ENCODE peak calls at places on chromosomes 2 and 18, in six cellular contexts. A is neuronal stem cell, X is H9, S is IMR-90, I is trophoblast cell, M is H1. Z is an unnamed sample.

GRCh38 chr2:65450810-65451209 is 18.4 kb upstream of the SPRED2 start:
- DNase-seq in A (no peak), X (no peak), I (no peak), S (no peak), M (no peak), Z (no peak)

GRCh38 chr2:7392076-7392787 is 475.0 kb downstream of the RNF144A start:
- DNase-seq in X (no peak), S (no peak), I (no peak), A (no peak), M (no peak), Z (no peak)

GRCh38 chr2:30511122-30512083 is 64.4 kb downstream of the LCLAT1 start:
- DNase-seq in A (no peak), X (no peak), I (no peak), S (peak), M (no peak), Z (peak)

GRCh38 chr2:80169811-80170594 is 134.5 kb downstream of the LRRTM1 start:
- DNase-seq in X (no peak), S (no peak), I (no peak), A (no peak), M (no peak), Z (no peak)

GRCh38 chr2:37189452-37190153 is 1.1 kb upstream of the SULT6B1 start:
- DNase-seq in M (peak), A (no peak), S (peak), I (peak), X (peak), Z (peak)

GRCh38 chr18:28041366-28041765 is 135.6 kb downstream of the CDH2 start:
- DNase-seq in M (no peak), I (no peak), X (no peak), A (peak), S (peak), Z (peak)

GRCh38 chr2:39158351-39158750 is 37.5 kb upstream of the SOS1 start:
- DNase-seq in S (peak), A (no peak), I (peak), M (no peak), X (no peak), Z (peak)

GRCh38 chr2:46134531-46135229 is 162.5 kb upstream of the EPAS1 start:
- DNase-seq in I (peak), M (no peak), A (no peak), X (no peak), S (no peak), Z (peak)

GRCh38 chr2:70959851-70960832 is 18.3 kb upstream of the ANKRD53 start:
- DNase-seq in A (no peak), I (peak), X (peak), S (no peak), M (no peak), Z (no peak)

GRCh38 chr18:30328839-30329238 is 713.7 kb downstream of the DSC3 start:
- DNase-seq in M (no peak), S (no peak), A (no peak), X (no peak), I (no peak), Z (no peak)

GRCh38 chr2:69798466-69798908 is 31.0 kb upstream of the GMCL1 start:
- DNase-seq in I (peak), S (peak), M (no peak), X (no peak), A (no peak), Z (peak)
- H2BK120ac ChIP-seq in I (peak), S (no peak), M (no peak), X (no peak), A (no peak), Z (no peak)

DNA sequence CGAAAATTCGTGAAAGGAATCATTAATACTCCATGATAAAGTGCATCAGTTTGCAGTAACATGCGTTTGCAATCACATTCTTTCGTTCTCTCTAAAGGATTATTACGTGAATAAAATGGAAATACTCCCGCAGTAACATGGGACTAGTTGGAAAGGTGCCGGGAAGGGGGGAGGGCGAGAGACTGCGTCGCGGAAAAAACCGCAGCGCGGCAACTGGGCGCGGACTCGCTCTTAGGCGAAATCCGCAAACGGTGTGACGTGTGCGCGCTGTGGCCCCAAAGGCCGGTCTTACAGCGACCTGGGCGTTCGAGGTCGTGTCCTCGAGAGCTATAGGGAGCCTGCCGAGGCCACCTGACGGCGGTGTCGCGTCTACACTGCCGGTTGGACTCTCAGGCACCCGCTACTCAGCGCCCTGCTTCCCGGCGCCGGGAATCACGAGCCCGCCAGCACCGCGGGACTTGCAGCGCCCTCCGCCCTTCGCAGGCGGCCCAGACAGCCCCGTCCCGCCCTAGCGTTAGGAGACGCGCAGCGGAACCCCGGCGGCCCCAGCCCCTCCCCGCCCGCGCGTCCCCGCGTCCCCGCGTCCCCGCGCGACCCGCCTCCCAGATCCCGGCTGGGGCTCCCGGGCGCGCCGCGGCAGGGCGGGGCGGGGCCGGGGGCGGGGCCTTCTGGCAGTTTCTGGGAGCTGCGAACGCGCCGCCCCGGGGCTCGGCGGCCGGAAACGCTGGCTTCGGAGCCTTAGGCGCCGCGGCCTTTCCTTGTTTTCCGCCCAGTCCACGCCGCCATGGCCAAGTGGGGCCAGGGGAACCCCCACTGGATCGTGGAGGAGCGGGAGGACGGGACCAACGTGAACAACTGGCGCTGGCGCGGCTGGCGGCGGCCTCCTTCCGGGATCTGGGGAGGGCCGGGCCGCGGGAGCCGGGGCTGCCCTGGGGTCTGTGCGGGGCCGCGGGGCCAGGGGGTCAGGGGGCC is 15.1 kb downstream of the C2orf74 start:
- DNase-seq in X (peak), M (peak), A (peak), S (peak), I (peak), Z (peak)
- H4K8ac ChIP-seq in X (no peak), M (peak), A (no peak), S (peak), I (peak), Z (peak)

DNA sequence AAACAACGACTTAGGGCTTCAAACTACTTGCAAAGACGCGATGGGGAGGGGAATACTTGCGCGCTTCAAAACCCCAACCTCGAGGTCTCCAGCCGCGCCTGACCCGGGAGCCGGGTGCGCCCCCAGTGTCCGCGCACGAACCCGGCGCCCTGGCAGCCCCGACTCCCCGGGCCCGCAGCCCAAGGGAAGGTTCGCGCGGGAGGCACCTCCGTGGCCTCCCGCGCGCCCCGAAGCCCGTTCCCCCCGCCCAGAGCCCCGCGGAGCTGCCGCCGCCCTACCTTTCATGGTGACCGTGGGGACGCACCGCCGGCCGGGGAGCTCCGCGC is 308 bp downstream of the COLEC12 start:
- DNase-seq in I (no peak), X (peak), A (peak), S (no peak), M (no peak), Z (no peak)
- H2BK120ac ChIP-seq in I (no peak), X (no peak), A (no peak), S (peak), M (no peak), Z (no peak)

DNA sequence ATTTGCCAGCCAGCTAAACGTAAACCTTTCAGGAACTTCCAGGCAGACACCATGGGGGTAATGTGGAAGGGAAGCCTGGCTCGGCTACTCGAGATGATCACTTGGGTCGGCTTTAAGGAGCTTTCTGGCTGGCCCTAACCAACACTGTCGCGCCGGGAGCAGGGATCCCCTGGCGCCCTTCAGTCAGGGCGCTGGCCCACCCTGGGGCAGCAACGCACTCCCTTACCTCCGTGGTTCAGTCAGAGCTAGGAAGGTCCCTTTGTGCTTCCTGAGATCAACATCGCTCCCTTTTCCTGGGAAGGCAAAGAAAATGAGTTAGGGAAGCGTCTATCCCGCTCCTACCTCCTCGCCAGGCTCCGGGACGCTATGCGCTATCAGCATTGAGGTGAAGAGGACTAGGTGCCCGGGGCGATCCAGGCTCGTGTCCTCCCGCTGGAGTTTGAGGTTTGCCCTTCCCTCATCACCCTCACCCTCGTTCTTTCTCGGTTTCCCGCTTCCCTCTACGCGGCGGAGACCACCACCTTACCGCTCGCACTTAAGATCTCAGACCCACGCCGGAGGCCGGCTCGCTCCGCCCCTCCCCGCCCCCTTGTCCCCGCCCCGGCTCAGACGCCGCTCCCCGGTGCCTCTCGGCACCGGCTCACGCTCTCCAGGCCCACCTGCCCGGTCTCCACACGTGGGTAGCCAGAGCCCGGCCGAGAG is 449 bp upstream of the ATRAID start:
- DNase-seq in X (no peak), M (no peak), S (no peak), A (no peak), I (peak), Z (peak)
- H4K8ac ChIP-seq in X (no peak), M (peak), S (peak), A (no peak), I (peak), Z (peak)

GRCh38 chr18:3525870-3526420 is 76.0 kb downstream of the TGIF1 start:
- DNase-seq in M (no peak), A (no peak), X (no peak), S (no peak), I (no peak), Z (no peak)
- H2BK120ac ChIP-seq in M (peak), A (no peak), X (peak), S (no peak), I (peak), Z (no peak)